ENCODE peak calls at places on chromosomes 6 and 20, in four cellular contexts. V is tibial artery, W is HCT116, S is HEK293T. G is an unnamed sample.

GRCh38 chr6:156809034-156809433 is 31.9 kb downstream of the ARID1B start:
- DNase-seq in V (no peak), W (no peak), S (no peak), G (no peak)

GRCh38 chr6:143286280-143286795 is 164.2 kb downstream of the ADAT2 start:
- DNase-seq in V (no peak), W (no peak), S (no peak), G (no peak)

GRCh38 chr6:53608386-53608785 is 57.2 kb downstream of the KLHL31 start:
- DNase-seq in V (no peak), W (no peak), S (no peak), G (no peak)

GRCh38 chr6:15464211-15464725 is 198.6 kb downstream of the DTNBP1 start:
- DNase-seq in V (no peak), W (peak), S (peak), G (no peak)

GRCh38 chr6:35737413-35738211 is 780 bp downstream of the ARMC12 start:
- DNase-seq in V (no peak), W (peak), S (peak), G (no peak)

GRCh38 chr6:33000053-33000452 is 9.3 kb downstream of the HLA-DOA start:
- DNase-seq in V (no peak), W (peak), S (peak), G (no peak)

GRCh38 chr6:126381498-126381897 is 41.6 kb downstream of the CENPW start:
- DNase-seq in V (no peak), W (no peak), S (no peak), G (no peak)

GRCh38 chr6:132506461-132506860 is 6.5 kb downstream of the STX7 start:
- DNase-seq in V (no peak), W (no peak), S (no peak), G (no peak)

GRCh38 chr20:36836591-36837329 is 39.2 kb upstream of the TLDC2 start:
- DNase-seq in V (no peak), W (peak), S (peak), G (no peak)

GRCh38 chr20:22686097-22686496 is 101.7 kb upstream of the FOXA2 start:
- DNase-seq in V (peak), W (peak), S (peak), G (no peak)

GRCh38 chr20:19211661-19212523 is 550 bp upstream of the SLC24A3 start:
- DNase-seq in V (peak), W (no peak), S (no peak), G (no peak)

GRCh38 chr6:140051521-140052455 is 677.3 kb upstream of the CITED2 start:
- DNase-seq in V (no peak), W (no peak), S (no peak), G (no peak)

GRCh38 chr20:52001999-52002666 is 189.4 kb downstream of the ZFP64 start:
- DNase-seq in V (no peak), W (peak), S (peak), G (no peak)

GRCh38 chr20:23200914-23201313 is 114.8 kb upstream of the CD93 start:
- DNase-seq in V (no peak), W (peak), S (peak), G (no peak)